ENCODE peak calls at places on chromosomes 5 and 9, in four cellular contexts. F is OCI-LY7, L is AG09319, Y is body of pancreas. U is an unnamed sample.

GRCh38 chr5:56494300-56494704 is 261.2 kb upstream of the ANKRD55 start:
- DNase-seq in F (no peak), L (no peak), Y (no peak), U (no peak)

GRCh38 chr9:34333836-34334235 is 4.5 kb downstream of the NUDT2 start:
- DNase-seq in L (no peak), F (no peak), Y (no peak), U (no peak)

GRCh38 chr9:6922680-6923079 is 164.9 kb downstream of the KDM4C start:
- DNase-seq in L (no peak), F (no peak), Y (no peak), U (no peak)

GRCh38 chr5:59479084-59479483 is 414.4 kb downstream of the PDE4D start:
- DNase-seq in Y (no peak), F (no peak), L (no peak), U (no peak)

GRCh38 chr9:110095776-110096175 is 112.2 kb downstream of the C9orf152 start:
- DNase-seq in L (no peak), Y (no peak), F (no peak), U (no peak)

GRCh38 chr5:7420506-7421280 is 24.8 kb downstream of the ADCY2 start:
- DNase-seq in L (no peak), F (no peak), Y (no peak), U (no peak)

GRCh38 chr5:75331-76320 is 16.3 kb upstream of the PLEKHG4B start:
- DNase-seq in F (no peak), L (no peak), Y (no peak), U (no peak)

GRCh38 chr9:34059231-34059720 is 10.6 kb upstream of the UBAP2 start:
- DNase-seq in F (no peak), Y (no peak), L (no peak), U (no peak)

GRCh38 chr9:25876248-25876647 is 198.0 kb upstream of the TUSC1 start:
- DNase-seq in Y (no peak), L (no peak), F (no peak), U (no peak)

GRCh38 chr5:142853682-142854081 is 83.5 kb downstream of the ARHGAP26 start:
- DNase-seq in Y (no peak), L (no peak), F (no peak), U (no peak)

GRCh38 chr9:115262952-115263351 is 145.0 kb upstream of the TNC start:
- DNase-seq in Y (no peak), L (no peak), F (no peak), U (no peak)

GRCh38 chr5:45454114-45454513 is 242.1 kb downstream of the HCN1 start:
- DNase-seq in L (no peak), F (no peak), Y (peak), U (peak)

GRCh38 chr5:157740211-157740610 is 3.3 kb upstream of the LSM11 start:
- DNase-seq in F (peak), Y (no peak), L (no peak), U (no peak)

GRCh38 chr9:69131682-69132081 is 42.4 kb upstream of the TJP2 start:
- DNase-seq in F (no peak), Y (peak), L (peak), U (peak)

GRCh38 chr5:73764586-73764985 is 138.6 kb downstream of the ARHGEF28 start:
- DNase-seq in F (no peak), Y (no peak), L (no peak), U (no peak)

GRCh38 chr9:14296462-14296861 is 17.5 kb downstream of the NFIB start:
- DNase-seq in F (no peak), L (no peak), Y (peak), U (no peak)

GRCh38 chr5:171310816-171311697 is 2.0 kb downstream of the TLX3 start:
- DNase-seq in Y (no peak), F (no peak), L (no peak), U (no peak)

GRCh38 chr5:8934455-8934854 is 611.4 kb downstream of the SEMA5A start:
- DNase-seq in F (no peak), Y (no peak), L (no peak), U (no peak)

GRCh38 chr5:143213851-143214363 is 189.6 kb downstream of the NR3C1 start:
- DNase-seq in L (no peak), F (no peak), Y (no peak), U (no peak)

GRCh38 chr5:32193591-32193990 is 19.5 kb upstream of the GOLPH3 start:
- DNase-seq in L (no peak), Y (peak), F (no peak), U (peak)

GRCh38 chr5:85466423-85466822 is 1081.7 kb upstream of the EDIL3 start:
- DNase-seq in F (no peak), Y (no peak), L (no peak), U (no peak)

GRCh38 chr5:17441351-17441750 is 56.7 kb upstream of the TAF11L2 start:
- DNase-seq in L (peak), Y (no peak), F (no peak), U (peak)

GRCh38 chr9:115063058-115063850 is 54.7 kb downstream of the TNC start:
- DNase-seq in L (peak), Y (no peak), F (no peak), U (no peak)

GRCh38 chr5:54404568-54404967 is 50.9 kb upstream of the HSPB3 start:
- DNase-seq in Y (no peak), L (no peak), F (no peak), U (no peak)

GRCh38 chr5:91225848-91226686 is 157.1 kb downstream of the ARRDC3 start:
- DNase-seq in L (no peak), F (peak), Y (peak), U (no peak)

GRCh38 chr5:91224969-91225368 is 158.1 kb downstream of the ARRDC3 start:
- DNase-seq in F (no peak), Y (no peak), L (no peak), U (no peak)

GRCh38 chr5:91224459-91224858 is 158.7 kb downstream of the ARRDC3 start:
- DNase-seq in F (no peak), Y (no peak), L (no peak), U (no peak)

GRCh38 chr5:91232523-91232922 is 150.6 kb downstream of the ARRDC3 start:
- DNase-seq in L (no peak), Y (no peak), F (no peak), U (no peak)

GRCh38 chr5:91229031-91229623 is 154.0 kb downstream of the ARRDC3 start:
- DNase-seq in F (no peak), L (no peak), Y (no peak), U (no peak)
- TF ChIP-seq CTCF in F (no peak), L (no peak), Y (no peak), U (no peak)

DNA sequence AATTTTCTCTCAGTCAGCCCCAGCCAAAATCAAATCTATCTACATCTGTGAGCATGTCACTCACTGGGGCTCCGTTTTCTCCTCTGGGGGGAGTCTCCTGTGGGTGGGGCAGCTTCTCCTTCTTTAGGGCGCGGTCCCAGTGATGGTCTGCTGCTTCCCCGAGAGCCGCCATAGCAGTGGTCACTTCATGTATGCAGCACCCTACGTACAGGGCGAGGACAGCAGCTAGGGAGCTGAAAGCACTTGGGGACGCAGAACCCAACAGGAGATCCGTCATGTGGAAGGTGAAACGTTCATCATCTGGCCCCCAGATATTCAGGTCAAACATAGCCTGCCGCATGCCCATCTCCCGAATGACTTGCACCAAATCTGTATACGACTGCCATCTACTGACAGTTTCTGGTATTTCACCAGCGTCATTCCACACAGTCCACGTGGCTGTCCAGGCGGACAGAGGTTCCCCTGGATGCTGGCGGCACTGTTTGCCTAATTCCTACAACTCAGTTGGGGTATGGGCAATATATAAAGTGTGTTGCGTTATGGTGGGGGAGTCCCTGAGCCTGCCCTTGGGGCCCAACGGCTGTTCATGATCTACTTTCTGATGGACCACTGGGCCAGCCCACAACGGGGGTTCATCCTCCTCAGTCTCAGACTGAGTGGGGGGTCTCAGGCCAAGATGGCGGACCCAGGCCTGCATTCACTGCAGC is 795.0 kb downstream of the EFNA5 start:
- DNase-seq in Y (peak), L (no peak), F (peak), U (no peak)
- TF ChIP-seq CTCF in Y (peak), L (peak), F (peak), U (peak)

DNA sequence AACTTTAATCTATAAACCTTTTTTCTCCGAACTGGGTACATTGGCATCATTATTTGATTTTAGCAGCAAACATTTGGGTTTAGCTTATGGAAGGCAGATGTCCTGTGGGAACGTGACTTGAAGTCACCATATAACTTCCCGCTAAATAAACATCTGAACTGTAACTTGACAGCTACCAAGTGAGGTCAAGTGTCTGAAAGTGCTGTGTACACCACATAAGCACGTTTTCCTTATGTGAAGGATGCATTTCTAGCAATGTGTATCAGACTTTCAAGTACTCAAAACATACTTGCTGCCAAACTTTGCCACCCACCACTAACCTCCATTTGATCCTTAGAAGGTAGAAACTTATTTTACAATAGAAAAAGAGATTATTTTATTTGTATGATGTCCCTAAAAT is 35.7 kb downstream of the SLC1A3 start:
- DNase-seq in L (no peak), F (no peak), Y (no peak), U (no peak)
- TF ChIP-seq CTCF in L (no peak), F (no peak), Y (no peak), U (no peak)

DNA sequence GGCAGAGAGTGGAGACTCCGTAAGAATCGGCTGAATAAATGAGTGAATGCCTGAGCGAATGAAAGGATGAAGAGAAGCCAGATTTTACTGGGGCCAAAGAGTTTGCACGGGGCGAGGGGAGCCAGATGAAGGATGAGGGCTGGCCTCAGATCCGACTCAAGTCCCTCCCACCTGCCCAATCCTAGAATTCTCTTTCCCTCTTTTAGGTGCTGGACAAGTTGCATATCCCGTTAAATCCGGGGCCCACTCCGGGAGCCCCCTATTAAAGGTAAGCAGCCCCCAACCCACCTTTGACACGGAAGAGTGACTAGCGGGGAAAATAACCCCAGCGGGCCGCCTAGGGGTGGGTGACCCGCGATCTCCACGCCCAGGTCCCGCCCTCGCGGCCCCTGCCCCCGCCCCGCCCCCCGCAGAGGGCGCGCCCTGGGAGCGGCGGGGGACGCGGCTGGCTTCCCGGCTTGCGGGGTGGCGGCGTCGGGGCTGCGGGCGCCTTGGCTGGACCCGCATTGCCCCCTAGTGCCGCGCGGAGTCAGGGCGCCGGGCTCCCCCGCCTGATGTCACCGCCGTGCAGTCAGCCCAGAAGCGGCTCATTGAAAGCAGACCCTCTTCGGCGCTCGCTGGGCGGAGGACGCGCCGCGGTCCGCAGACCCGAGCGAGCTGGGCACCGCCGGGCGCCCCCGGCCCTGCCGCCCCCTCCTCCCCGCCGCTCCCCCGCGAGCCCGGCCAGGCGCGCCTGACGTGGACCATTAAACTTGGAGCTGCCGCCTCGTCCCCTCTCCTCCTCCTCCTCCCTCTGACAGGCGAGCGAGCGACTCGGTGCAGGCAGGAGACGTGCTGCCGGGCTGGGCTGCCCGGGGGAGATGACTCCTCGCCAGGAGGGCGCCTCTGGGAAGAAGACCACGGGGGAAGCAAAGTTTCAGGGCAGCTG is at the start of gene ADRA1B:
- DNase-seq in Y (peak), L (no peak), F (no peak), U (no peak)
- TF ChIP-seq CTCF in Y (no peak), L (peak), F (no peak), U (peak)

GRCh38 chr5:99032234-99033013 is 103.6 kb upstream of the CHD1 start:
- DNase-seq in L (peak), Y (peak), F (peak), U (peak)
- TF ChIP-seq CTCF in L (peak), Y (peak), F (peak), U (peak)

GRCh38 chr9:92029553-92029952 is 79.5 kb upstream of the ROR2 start:
- DNase-seq in Y (no peak), F (no peak), L (no peak), U (no peak)
- TF ChIP-seq CTCF in Y (peak), F (peak), L (no peak), U (peak)